ENCODE peak calls at places on chromosomes 2 and 18, in eight cellular contexts. S, H, Q, O, R, U, J and Y are unnamed samples.

GRCh38 chr2:31577143-31577542 is 3.6 kb downstream of the SRD5A2 start:
- DNase-seq in J (no peak), O (no peak), Q (no peak), U (no peak), R (no peak), S (no peak), H (no peak), Y (no peak)

GRCh38 chr18:2906522-2907458 is 60.0 kb downstream of the EMILIN2 start:
- DNase-seq in U (no peak), Q (peak), J (no peak), S (no peak), R (no peak), H (no peak), O (peak), Y (peak)

GRCh38 chr2:43934567-43934966 is 61.2 kb downstream of the LRPPRC start:
- DNase-seq in Q (no peak), J (no peak), H (no peak), S (peak), U (no peak), O (no peak), R (no peak), Y (no peak)

GRCh38 chr2:202056611-202057010 is 16.4 kb upstream of the KIAA2012 start:
- DNase-seq in R (no peak), J (no peak), O (peak), S (no peak), H (no peak), Q (no peak), U (no peak), Y (no peak)

GRCh38 chr2:15191801-15192200 is 369.3 kb downstream of the NBAS start:
- DNase-seq in H (no peak), U (no peak), S (no peak), J (no peak), Q (no peak), R (no peak), O (no peak), Y (no peak)

GRCh38 chr2:238231251-238231793 is 8.5 kb downstream of the HES6 start:
- DNase-seq in O (peak), Q (peak), R (no peak), H (no peak), U (no peak), S (peak), J (no peak), Y (peak)

GRCh38 chr2:121778736-121779487 is 23.5 kb downstream of the TSN start:
- DNase-seq in H (no peak), R (no peak), U (no peak), S (peak), Q (no peak), O (no peak), J (no peak), Y (no peak)

GRCh38 chr2:230011617-230012016 is 57.1 kb downstream of the SLC16A14 start:
- DNase-seq in Q (no peak), S (peak), J (no peak), U (no peak), R (no peak), O (peak), H (no peak), Y (no peak)

GRCh38 chr2:233686967-233687366 is 5.3 kb downstream of the UGT1A7 start:
- DNase-seq in Q (no peak), J (no peak), O (no peak), R (no peak), U (no peak), S (peak), H (no peak), Y (no peak)

GRCh38 chr2:121075641-121076500 is 209.1 kb downstream of the TFCP2L1 start:
- DNase-seq in H (no peak), O (no peak), U (no peak), J (no peak), R (no peak), Q (no peak), S (peak), Y (no peak)

GRCh38 chr2:17587469-17587868 is 47.0 kb downstream of the VSNL1 start:
- DNase-seq in O (no peak), U (no peak), H (no peak), J (no peak), S (no peak), Q (no peak), R (no peak), Y (no peak)

DNA sequence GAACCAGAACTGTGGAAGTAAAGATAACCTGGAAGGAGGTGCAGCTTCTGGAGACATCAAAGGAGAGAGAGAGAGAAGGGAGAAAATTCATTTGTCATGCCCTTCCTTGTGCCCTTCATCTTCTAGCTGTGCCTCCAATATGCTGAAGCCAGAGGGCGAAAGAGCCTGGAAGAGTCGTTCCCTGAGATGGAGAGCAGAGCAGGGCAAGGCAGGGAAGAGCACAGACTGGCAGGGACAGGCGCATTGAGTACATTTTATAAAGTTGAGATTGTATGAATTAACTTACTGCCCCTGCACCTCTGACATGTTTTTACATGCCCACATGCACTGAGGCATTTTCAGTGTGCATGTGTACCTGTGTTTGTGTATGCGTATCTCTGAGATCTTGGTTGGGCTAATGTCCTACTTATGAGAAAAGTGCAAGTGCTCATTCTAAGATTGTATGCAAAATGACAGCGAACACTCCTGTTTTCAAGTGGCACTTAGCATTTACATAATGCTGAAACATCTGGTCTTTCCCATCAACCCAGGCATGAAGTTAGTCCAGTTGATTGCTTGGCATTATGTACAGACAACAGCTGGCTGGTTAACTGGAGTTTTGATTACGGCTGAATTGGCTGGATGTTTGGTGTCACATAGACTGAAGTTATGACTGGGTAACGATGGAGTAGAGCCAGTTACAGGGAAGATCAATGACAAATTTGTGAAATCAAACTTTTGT is 23.7 kb upstream of the MMADHC start:
- DNase-seq in H (no peak), J (no peak), U (no peak), Q (no peak), R (no peak), O (no peak), S (no peak), Y (no peak)
- TF ChIP-seq CTCF in H (no peak), J (peak), U (no peak), Q (no peak), R (no peak), O (no peak), S (peak), Y (no peak)

GRCh38 chr2:111897924-111898702 is at the start of gene MERTK:
- DNase-seq in Q (peak), R (peak), S (peak), U (no peak), H (peak), J (peak), O (peak), Y (peak)

GRCh38 chr2:111903516-111903915 is 5.1 kb downstream of the MERTK start:
- DNase-seq in R (no peak), S (no peak), O (no peak), H (no peak), Q (no peak), J (no peak), U (no peak), Y (no peak)

GRCh38 chr2:111903930-111904439 is 5.6 kb downstream of the MERTK start:
- DNase-seq in R (no peak), H (no peak), Q (no peak), S (no peak), J (no peak), O (no peak), U (no peak), Y (no peak)

GRCh38 chr2:111898703-111899514 is 502 bp downstream of the MERTK start:
- DNase-seq in J (peak), R (no peak), Q (peak), S (peak), O (peak), H (no peak), U (no peak), Y (peak)

DNA sequence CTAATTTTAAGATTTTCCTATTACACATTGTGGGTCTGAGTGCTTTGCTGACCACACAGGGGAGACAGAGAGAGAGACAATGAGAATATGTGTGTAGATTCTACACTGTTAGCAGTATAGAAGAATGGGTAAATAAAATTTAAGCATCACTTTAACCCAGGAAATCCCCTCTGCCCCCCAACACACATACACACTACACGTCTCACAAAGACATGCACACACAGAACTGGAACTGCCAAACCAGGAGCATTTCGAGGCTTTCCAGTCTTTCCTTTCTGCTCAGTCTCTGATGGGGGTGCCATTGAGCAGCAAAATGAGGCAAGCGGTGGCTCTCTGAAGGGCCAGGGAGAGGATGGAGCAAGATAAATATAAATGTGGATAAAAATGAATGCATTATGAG is 2.5 kb downstream of the MERTK start:
- DNase-seq in H (no peak), R (no peak), O (peak), U (no peak), Q (no peak), J (no peak), S (peak), Y (no peak)
- TF ChIP-seq CTCF in H (no peak), R (peak), O (peak), U (peak), Q (peak), J (peak), S (peak), Y (peak)

DNA sequence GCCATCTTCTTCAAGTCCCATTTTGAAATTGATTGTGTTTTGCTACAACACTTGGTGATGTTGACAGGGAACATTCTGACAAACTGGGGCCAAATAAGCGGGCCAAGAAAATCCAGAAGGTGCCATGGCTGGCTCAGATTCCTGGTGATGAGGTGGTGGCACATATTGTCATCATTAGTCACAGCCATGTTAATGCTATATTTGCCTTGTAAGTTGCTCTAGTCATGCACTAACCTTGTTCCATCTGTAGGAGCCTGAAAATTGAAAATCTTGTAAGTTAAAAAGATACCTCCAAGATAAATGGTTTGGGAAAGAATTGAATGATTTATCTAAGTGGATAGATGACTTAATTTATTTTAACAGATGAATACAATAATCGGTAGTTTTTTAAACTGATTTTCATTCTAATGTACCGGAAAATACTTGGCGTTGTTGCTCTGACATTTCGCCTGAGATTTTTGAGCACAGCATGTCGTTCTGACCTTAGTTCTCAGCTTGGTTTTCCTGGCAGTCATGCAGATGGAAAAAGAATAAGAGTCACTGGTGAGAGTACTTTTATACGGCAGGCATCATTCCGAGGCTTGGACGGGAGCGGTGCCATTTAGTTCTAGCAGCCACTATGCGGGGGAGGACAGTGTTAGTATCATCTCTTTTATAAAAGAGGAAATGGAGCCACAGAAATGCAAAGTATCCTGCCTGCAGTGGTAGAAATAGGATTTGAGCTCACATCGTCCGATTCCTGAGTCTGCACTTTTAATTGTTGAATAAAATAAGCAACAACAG is 133.9 kb downstream of the ZNF532 start:
- DNase-seq in S (peak), J (no peak), Q (no peak), O (peak), R (peak), H (no peak), U (no peak), Y (no peak)
- TF ChIP-seq CTCF in S (no peak), J (no peak), Q (no peak), O (no peak), R (peak), H (no peak), U (no peak), Y (no peak)

GRCh38 chr2:223109341-223109740 is 57.4 kb downstream of the KCNE4 start:
- DNase-seq in S (peak), Q (no peak), U (no peak), H (no peak), J (no peak), O (peak), R (no peak), Y (no peak)
- TF ChIP-seq CTCF in S (no peak), Q (no peak), U (no peak), H (no peak), J (no peak), O (no peak), R (no peak), Y (no peak)